ENCODE peak calls at places on chromosomes 3 and 15, in ten cellular contexts. W is astrocyte of the spinal cord, M is lower leg skin, O is heart right ventricle, H is Caki2, V is HFFc6, X is neural crest cell, P is HTR-8/SVneo, K is tibial artery, G is right lobe of liver. N is an unnamed sample.

GRCh38 chr3:52780298-52780585 is 2.8 kb downstream of the ITIH1 start:
- DNase-seq in M (no peak), G (no peak), O (no peak), W (no peak), K (no peak), X (no peak), P (no peak), V (no peak), H (no peak), N (no peak)

GRCh38 chr3:52092891-52093290 is 36.5 kb upstream of the DUSP7 start:
- DNase-seq in X (no peak), G (no peak), H (no peak), O (no peak), K (no peak), M (no peak), P (no peak), W (no peak), V (no peak), N (no peak)

GRCh38 chr15:95174880-95175279 is 943.5 kb downstream of the MCTP2 start:
- DNase-seq in P (no peak), X (no peak), M (peak; percentile 51), W (no peak), G (no peak), O (no peak), V (no peak), H (peak; percentile 79), K (no peak), N (no peak)

GRCh38 chr3:43389388-43390254 is 103.3 kb downstream of the SNRK start:
- DNase-seq in G (peak; percentile 57), V (no peak), W (peak; percentile 83), K (peak; percentile 64), H (peak; percentile 29), M (peak; percentile 41), P (peak; percentile 22), O (peak; percentile 69), X (no peak), N (no peak)

GRCh38 chr3:187022403-187023029 is 92.2 kb downstream of the ST6GAL1 start:
- DNase-seq in V (no peak), O (no peak), P (no peak), K (no peak), G (no peak), H (no peak), X (no peak), W (no peak), M (no peak), N (no peak)

GRCh38 chr3:197482001-197482400 is 73.8 kb downstream of the BDH1 start:
- DNase-seq in G (no peak), W (peak; percentile 71), V (peak; percentile 60), O (no peak), K (no peak), M (no peak), X (no peak), P (no peak), H (no peak), N (no peak)

GRCh38 chr15:78130466-78131294 is 565 bp downstream of the CIB2 start:
- DNase-seq in G (peak; percentile 46), H (no peak), K (no peak), V (no peak), O (no peak), M (no peak), P (no peak), W (no peak), X (no peak), N (peak; percentile 56)

GRCh38 chr15:86016750-86017149 is 62.9 kb upstream of the AGBL1 start:
- DNase-seq in X (no peak), W (no peak), K (no peak), V (no peak), M (no peak), P (no peak), O (no peak), H (no peak), G (no peak), N (no peak)

GRCh38 chr3:136404056-136404455 is 153.9 kb downstream of the PCCB start:
- DNase-seq in M (no peak), O (no peak), W (no peak), P (no peak), H (no peak), V (no peak), K (no peak), G (no peak), X (no peak), N (no peak)

GRCh38 chr3:77526573-77526972 is 486.7 kb downstream of the ROBO2 start:
- DNase-seq in X (no peak), W (no peak), K (no peak), G (no peak), O (no peak), M (no peak), V (no peak), P (no peak), H (no peak), N (no peak)

GRCh38 chr3:128702391-128702790 is 23.6 kb upstream of the RAB7A start:
- DNase-seq in X (no peak), O (no peak), K (no peak), P (no peak), H (no peak), W (no peak), V (no peak), G (no peak), M (no peak), N (no peak)

GRCh38 chr15:76998661-76999285 is 3.8 kb downstream of the PSTPIP1 start:
- DNase-seq in H (no peak), P (no peak), G (no peak), M (no peak), K (no peak), X (no peak), W (no peak), V (no peak), O (no peak), N (no peak)

GRCh38 chr15:63042879-63043340 is 363 bp downstream of the TPM1 start:
- DNase-seq in O (no peak), M (no peak), V (no peak), G (no peak), W (no peak), H (no peak), P (no peak), K (no peak), X (no peak), N (no peak)

GRCh38 chr3:129654126-129654525 is 47.6 kb upstream of the PLXND1 start:
- DNase-seq in O (no peak), H (no peak), V (peak; percentile 56), M (no peak), W (peak; percentile 56), P (no peak), G (no peak), K (no peak), X (no peak), N (no peak)

GRCh38 chr15:101521563-101521962 is 32.1 kb upstream of the PCSK6 start:
- DNase-seq in K (no peak), W (no peak), O (no peak), M (no peak), H (no peak), P (no peak), X (no peak), V (no peak), G (no peak), N (no peak)

GRCh38 chr15:36156855-36157521 is 422.4 kb upstream of the CDIN1 start:
- DNase-seq in O (no peak), X (no peak), P (peak; percentile 2), K (peak; percentile 28), G (no peak), W (peak; percentile 35), V (peak; percentile 8), M (peak; percentile 58), H (no peak), N (no peak)

GRCh38 chr3:132399054-132399929 is 18.0 kb upstream of the DNAJC13 start:
- DNase-seq in G (no peak), W (peak; percentile 61), O (peak; percentile 20), K (no peak), P (peak; percentile 50), H (peak; percentile 21), X (peak; percentile 38), V (peak; percentile 60), M (no peak), N (no peak)

GRCh38 chr15:85282504-85283115 is 97.8 kb upstream of the AKAP13 start:
- DNase-seq in V (peak; percentile 77), G (no peak), K (no peak), M (no peak), O (no peak), W (peak; percentile 48), H (no peak), P (peak; percentile 10), X (no peak), N (no peak)

GRCh38 chr3:45677045-45677436 is 12.2 kb upstream of the SACM1L start:
- DNase-seq in H (peak; percentile 29), W (peak; percentile 45), M (peak; percentile 83), G (peak; percentile 66), X (no peak), K (peak; percentile 43), P (peak; percentile 67), V (peak; percentile 68), O (no peak), N (no peak)

GRCh38 chr15:72999586-72999985 is 52.7 kb upstream of the NEO1 start:
- DNase-seq in G (no peak), M (no peak), X (no peak), P (no peak), O (no peak), V (no peak), W (no peak), K (no peak), H (no peak), N (no peak)

GRCh38 chr3:179454887-179455286 is 3.6 kb upstream of the GNB4 start:
- DNase-seq in H (no peak), P (no peak), K (no peak), M (no peak), X (no peak), G (no peak), W (peak; percentile 32), V (peak; percentile 37), O (no peak), N (no peak)

GRCh38 chr15:78991476-78991875 is 46.6 kb upstream of the CTSH start:
- DNase-seq in P (no peak), K (no peak), M (no peak), O (no peak), V (peak; percentile 64), H (no peak), W (no peak), X (no peak), G (no peak), N (no peak)

GRCh38 chr15:40075298-40076044 is 33.2 kb downstream of the BMF start:
- DNase-seq in P (no peak), G (no peak), K (no peak), X (no peak), H (no peak), W (no peak), M (no peak), V (no peak), O (no peak), N (no peak)

GRCh38 chr3:16520636-16521579 is 7.4 kb upstream of the RFTN1 start:
- DNase-seq in M (no peak), X (no peak), O (no peak), V (no peak), P (no peak), K (no peak), G (no peak), W (no peak), H (no peak), N (no peak)

N was measured in H1.